ENCODE peak calls at places on chromosomes 11 and 22, in five cellular contexts. M, G, R, C and I are unnamed samples.

GRCh38 chr11:134229131-134229790 is 4.8 kb downstream of the VPS26B start:
- DNase-seq in M (no peak), G (no peak), R (no peak), C (no peak), I (no peak)

GRCh38 chr11:56688554-56688953 is 10.3 kb upstream of the OR9G1 start:
- DNase-seq in M (no peak), G (no peak), R (no peak), C (no peak), I (no peak)

GRCh38 chr22:44890416-44891292 is 119.2 kb downstream of the PHF21B start:
- DNase-seq in M (no peak), G (no peak), R (no peak), C (no peak), I (no peak)

GRCh38 chr11:9095421-9095820 is 4.0 kb upstream of the SCUBE2 start:
- DNase-seq in M (no peak), G (no peak), R (no peak), C (no peak), I (no peak)

GRCh38 chr11:78031629-78032028 is 8.6 kb upstream of the KCTD14 start:
- DNase-seq in M (no peak), G (no peak), R (no peak), C (no peak), I (no peak)

GRCh38 chr11:76655466-76656086 is 15.0 kb downstream of the LRRC32 start:
- DNase-seq in M (no peak), G (no peak), R (no peak), C (no peak), I (no peak)

GRCh38 chr11:102722804-102723203 is 1.9 kb downstream of the MMP8 start:
- DNase-seq in M (no peak), G (no peak), R (no peak), C (no peak), I (no peak)

GRCh38 chr22:46758867-46759290 is 3.6 kb upstream of the TBC1D22A start:
- DNase-seq in M (peak), G (peak), R (peak), C (peak), I (peak)

GRCh38 chr11:75793966-75794365 is 21.0 kb upstream of the UVRAG start:
- DNase-seq in M (no peak), G (no peak), R (no peak), C (no peak), I (no peak)

GRCh38 chr11:78138694-78139421 is 568 bp downstream of the ALG8 start:
- DNase-seq in M (no peak), G (peak), R (no peak), C (no peak), I (peak)